ENCODE peak calls at places on chromosomes 13 and 19, in six cellular contexts. M, B, H, V, Q and U are unnamed samples.

GRCh38 chr19:5814847-5815246 is 10.0 kb downstream of the NRTN start:
- DNase-seq in M (no peak), B (no peak), H (no peak), V (no peak), Q (no peak), U (no peak)

GRCh38 chr19:47681388-47681787 is 31.8 kb upstream of the EHD2 start:
- DNase-seq in M (no peak), B (no peak), H (no peak), V (no peak), Q (no peak), U (no peak)

GRCh38 chr19:39236527-39236926 is 8.3 kb downstream of the IFNL3 start:
- DNase-seq in M (peak; percentile 37), B (no peak), H (no peak), V (no peak), Q (no peak), U (no peak)

GRCh38 chr13:67238277-67238859 is 8.2 kb upstream of the PCDH9 start:
- DNase-seq in M (no peak), B (peak; percentile 33), H (no peak), V (no peak), Q (no peak), U (no peak)

GRCh38 chr13:111082240-111082639 is 32.9 kb upstream of the ARHGEF7 start:
- DNase-seq in M (no peak), B (no peak), H (no peak), V (no peak), Q (no peak), U (no peak)

GRCh38 chr13:66994498-66995365 is 235.4 kb downstream of the PCDH9 start:
- DNase-seq in M (no peak), B (no peak), H (no peak), V (no peak), Q (no peak), U (no peak)

GRCh38 chr19:13637664-13638063 is 126.7 kb upstream of the MRI1 start:
- DNase-seq in M (no peak), B (no peak), H (no peak), V (no peak), Q (no peak), U (peak; percentile 82)

GRCh38 chr19:1945899-1946298 is 4.9 kb downstream of the CSNK1G2 start:
- DNase-seq in M (no peak), B (peak; percentile 62), H (no peak), V (no peak), Q (peak; percentile 21), U (no peak)

GRCh38 chr19:35913589-35913988 is 5.5 kb upstream of the TYROBP start:
- DNase-seq in M (no peak), B (no peak), H (no peak), V (no peak), Q (no peak), U (no peak)

GRCh38 chr19:10145031-10145430 is 25.3 kb upstream of the EIF3G start:
- DNase-seq in M (no peak), B (no peak), H (no peak), V (no peak), Q (no peak), U (no peak)

GRCh38 chr19:39223703-39224279 is 19.7 kb upstream of the SYCN start:
- DNase-seq in M (no peak), B (peak; percentile 70), H (no peak), V (no peak), Q (no peak), U (no peak)

GRCh38 chr13:98783856-98784478 is 31.5 kb upstream of the SLC15A1 start:
- DNase-seq in M (no peak), B (no peak), H (no peak), V (no peak), Q (no peak), U (no peak)

GRCh38 chr13:108083056-108083455 is 132.3 kb downstream of the LIG4 start:
- DNase-seq in M (no peak), B (no peak), H (no peak), V (no peak), Q (no peak), U (no peak)

GRCh38 chr13:30696278-30697176 is 38.8 kb upstream of the ALOX5AP start:
- DNase-seq in M (no peak), B (no peak), H (no peak), V (peak; percentile 73), Q (no peak), U (peak; percentile 20)

GRCh38 chr13:40664100-40665060 is 2.1 kb downstream of the FOXO1 start:
- DNase-seq in M (peak; percentile 73), B (peak; percentile 84), H (peak; percentile 87), V (peak; percentile 86), Q (peak; percentile 66), U (peak; percentile 45)

GRCh38 chr13:96141032-96141431 is 51.1 kb downstream of the HS6ST3 start:
- DNase-seq in M (no peak), B (peak; percentile 28), H (no peak), V (no peak), Q (no peak), U (no peak)

GRCh38 chr13:32314271-32314967 is 744 bp downstream of the ZAR1L start:
- DNase-seq in M (no peak), B (no peak), H (peak; percentile 48), V (peak; percentile 69), Q (peak; percentile 15), U (no peak)

GRCh38 chr19:35911790-35912189 is 3.7 kb upstream of the TYROBP start:
- DNase-seq in M (no peak), B (no peak), H (no peak), V (no peak), Q (no peak), U (peak; percentile 35)

GRCh38 chr13:30409911-30410704 is 12.2 kb upstream of the UBE2L5 start:
- DNase-seq in M (no peak), B (no peak), H (no peak), V (peak; percentile 80), Q (no peak), U (peak; percentile 67)

GRCh38 chr19:52673014-52673413 is 34.9 kb upstream of the ZNF83 start:
- DNase-seq in M (no peak), B (no peak), H (no peak), V (no peak), Q (no peak), U (peak; percentile 28)

GRCh38 chr19:44694184-44694579 is 4.8 kb upstream of the CEACAM16 start:
- DNase-seq in M (no peak), B (no peak), H (no peak), V (no peak), Q (no peak), U (no peak)

GRCh38 chr13:96499646-96500045 is 409.7 kb downstream of the HS6ST3 start:
- DNase-seq in M (no peak), B (no peak), H (no peak), V (no peak), Q (no peak), U (peak; percentile 25)

GRCh38 chr19:39171479-39172465 is 25.0 kb upstream of the NCCRP1 start:
- DNase-seq in M (no peak), B (no peak), H (no peak), V (no peak), Q (no peak), U (no peak)

GRCh38 chr19:33621811-33622504 is at the start of gene CHST8:
- DNase-seq in M (no peak), B (peak; percentile 68), H (peak; percentile 57), V (no peak), Q (no peak), U (peak; percentile 45)

GRCh38 chr19:50379602-50380001 is 3.3 kb downstream of the NR1H2 start:
- DNase-seq in M (no peak), B (no peak), H (no peak), V (no peak), Q (no peak), U (no peak)

GRCh38 chr19:54661846-54662489 is 817 bp upstream of the LILRB4 start:
- DNase-seq in M (no peak), B (no peak), H (no peak), V (no peak), Q (no peak), U (no peak)
- H3K9me3 ChIP-seq in M (no peaks in the 10 kb centered on the region), B (no peaks in the 10 kb centered on the region), H (no peaks in the 10 kb centered on the region), V (no peaks in the 10 kb centered on the region), Q (peaks cover 7% of the 10 kb centered on the region), U (peaks cover 2% of the 10 kb centered on the region)

DNA sequence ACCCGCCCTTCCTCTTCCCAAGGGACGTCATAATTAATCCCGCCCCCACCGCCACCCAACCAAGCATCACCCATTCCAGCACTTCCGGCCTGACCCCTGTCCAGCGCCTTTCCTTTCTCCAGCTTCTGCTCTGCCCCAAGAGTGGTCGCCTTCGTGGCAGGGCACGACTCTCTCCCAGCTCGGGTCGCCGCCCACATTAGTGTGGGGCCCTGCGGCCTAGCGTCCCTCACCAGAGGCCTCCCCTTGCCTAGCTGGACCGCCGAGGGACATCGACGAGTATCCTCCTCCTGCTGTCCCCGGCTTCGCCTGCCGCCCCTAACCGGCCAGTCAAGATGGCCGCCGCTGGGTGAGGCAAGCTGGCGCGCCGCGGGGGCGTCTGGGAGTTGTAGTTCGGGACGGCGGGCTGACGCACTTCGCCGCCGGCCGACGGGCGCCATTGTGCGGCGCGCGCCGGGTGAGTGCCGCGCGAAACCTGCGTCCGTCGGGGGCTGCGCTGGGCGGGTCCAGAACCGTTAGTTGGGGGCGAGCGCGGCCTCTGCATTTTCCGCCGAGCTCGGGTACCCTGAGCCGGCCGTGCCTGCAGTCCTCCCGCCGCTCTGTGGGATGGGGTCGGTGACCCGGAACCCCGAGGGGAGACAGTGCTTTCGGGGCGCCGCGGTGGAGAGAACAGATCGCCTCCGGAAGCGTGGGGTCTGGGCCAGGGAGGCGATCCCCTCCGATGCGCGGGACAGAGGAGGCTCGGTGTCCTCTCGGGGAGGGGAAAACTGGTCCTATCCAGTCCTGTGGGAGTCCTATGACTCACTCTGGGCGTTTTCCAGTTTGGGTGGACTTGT is at the start of gene ZNF274:
- DNase-seq in M (peak; percentile 92), B (peak; percentile 96), H (peak; percentile 95), V (peak; percentile 94), Q (peak; percentile 84), U (peak; percentile 86)
- H3K9me3 ChIP-seq in M (peaks cover 40% of the 10 kb centered on the region), B (peaks cover 60% of the 10 kb centered on the region), H (peaks cover 87% of the 10 kb centered on the region), V (peaks cover 92% of the 10 kb centered on the region), Q (peaks cover 100% of the 10 kb centered on the region), U (peaks cover 55% of the 10 kb centered on the region)

GRCh38 chr19:57779220-57779845 is 9.9 kb downstream of the ZNF586 start:
- DNase-seq in M (no peak), B (no peak), H (no peak), V (no peak), Q (no peak), U (no peak)
- H3K9me3 ChIP-seq in M (peaks cover 67% of the 10 kb centered on the region), B (peaks cover 6% of the 10 kb centered on the region), H (peaks cover 27% of the 10 kb centered on the region), V (peaks cover 100% of the 10 kb centered on the region), Q (peaks cover 100% of the 10 kb centered on the region), U (peaks cover 52% of the 10 kb centered on the region)

GRCh38 chr13:20512042-20512683 is 13.5 kb downstream of the CRYL1 start:
- DNase-seq in M (no peak), B (peak; percentile 25), H (no peak), V (no peak), Q (no peak), U (no peak)

GRCh38 chr13:20501548-20501947 is 24.1 kb downstream of the CRYL1 start:
- DNase-seq in M (no peak), B (no peak), H (no peak), V (no peak), Q (no peak), U (no peak)

GRCh38 chr13:20503088-20504083 is 22.3 kb downstream of the CRYL1 start:
- DNase-seq in M (no peak), B (no peak), H (no peak), V (no peak), Q (no peak), U (no peak)

GRCh38 chr13:20505405-20506366 is 20.0 kb downstream of the CRYL1 start:
- DNase-seq in M (no peak), B (no peak), H (no peak), V (no peak), Q (no peak), U (no peak)

GRCh38 chr13:20506676-20507075 is 19.0 kb downstream of the CRYL1 start:
- DNase-seq in M (no peak), B (no peak), H (no peak), V (no peak), Q (no peak), U (no peak)
- H3K9me3 ChIP-seq in M (no peaks in the 10 kb centered on the region), B (no peaks in the 10 kb centered on the region), H (no peaks in the 10 kb centered on the region), V (no peaks in the 10 kb centered on the region), Q (no peaks in the 10 kb centered on the region), U (no peaks in the 10 kb centered on the region)